ENCODE peak calls at places on chromosome 17, in six cellular contexts. O, Q, U, N, C and T are unnamed samples.

GRCh38 chr17:17922198-17922901 is 49.9 kb downstream of the TOM1L2 start:
- DNase-seq in O (no peak), Q (no peak), U (no peak), N (no peak), C (no peak), T (no peak)

GRCh38 chr17:49741009-49741691 is 22.8 kb downstream of the FAM117A start:
- DNase-seq in O (peak; percentile 76), Q (no peak), U (no peak), N (peak; percentile 61), C (no peak), T (peak; percentile 75)

GRCh38 chr17:2691069-2691871 is 20.3 kb downstream of the CLUH start:
- DNase-seq in O (no peak), Q (no peak), U (peak; percentile 19), N (no peak), C (no peak), T (no peak)

GRCh38 chr17:76725580-76726230 is 701 bp downstream of the JMJD6 start:
- DNase-seq in O (peak; percentile 67), Q (peak; percentile 67), U (peak; percentile 84), N (peak; percentile 62), C (peak; percentile 86), T (peak; percentile 72)

GRCh38 chr17:61053469-61053868 is 346.2 kb upstream of the TBX2 start:
- DNase-seq in O (no peak), Q (no peak), U (no peak), N (no peak), C (no peak), T (no peak)

GRCh38 chr17:28957992-28958355 is 6.7 kb upstream of the PHF12 start:
- DNase-seq in O (no peak), Q (no peak), U (no peak), N (no peak), C (no peak), T (no peak)

GRCh38 chr17:55706808-55707773 is 15.6 kb downstream of the TMEM100 start:
- DNase-seq in O (no peak), Q (no peak), U (no peak), N (no peak), C (no peak), T (no peak)

GRCh38 chr17:12545877-12546513 is 119.7 kb upstream of the MYOCD start:
- DNase-seq in O (peak; percentile 8), Q (peak; percentile 74), U (no peak), N (peak; percentile 82), C (no peak), T (peak; percentile 55)

GRCh38 chr17:30716461-30717289 is 107.8 kb downstream of the CRLF3 start:
- DNase-seq in O (no peak), Q (peak; percentile 19), U (no peak), N (no peak), C (peak; percentile 24), T (peak; percentile 41)

GRCh38 chr17:73533127-73533526 is 111.1 kb downstream of the SDK2 start:
- DNase-seq in O (no peak), Q (no peak), U (no peak), N (no peak), C (peak; percentile 91), T (no peak)

GRCh38 chr17:72969293-72969692 is 123.2 kb downstream of the SLC39A11 start:
- DNase-seq in O (no peak), Q (no peak), U (no peak), N (no peak), C (no peak), T (no peak)

GRCh38 chr17:77445908-77446535 is 305.3 kb downstream of the SEC14L1 start:
- DNase-seq in O (peak; percentile 70), Q (no peak), U (peak; percentile 73), N (no peak), C (peak; percentile 70), T (peak; percentile 87)

GRCh38 chr17:83195330-83196087 is 116.1 kb downstream of the METRNL start:
- DNase-seq in O (no peak), Q (peak; percentile 75), U (no peak), N (peak; percentile 78), C (peak; percentile 81), T (no peak)

GRCh38 chr17:81885869-81886548 is 5.4 kb downstream of the ALYREF start:
- DNase-seq in O (no peak), Q (peak; percentile 70), U (no peak), N (peak; percentile 53), C (no peak), T (no peak)

GRCh38 chr17:41678907-41679739 is 9.6 kb upstream of the EIF1 start:
- DNase-seq in O (peak; percentile 87), Q (peak; percentile 86), U (peak; percentile 66), N (peak; percentile 37), C (no peak), T (peak; percentile 58)

GRCh38 chr17:29495011-29495410 is 71.8 kb downstream of the ABHD15 start:
- DNase-seq in O (no peak), Q (peak; percentile 59), U (no peak), N (peak; percentile 34), C (no peak), T (no peak)

GRCh38 chr17:10262451-10262850 is 64.0 kb upstream of the GAS7 start:
- DNase-seq in O (no peak), Q (no peak), U (no peak), N (no peak), C (no peak), T (no peak)

GRCh38 chr17:55348749-55349354 is 72.8 kb downstream of the MMD start:
- DNase-seq in O (peak; percentile 53), Q (peak; percentile 55), U (peak; percentile 53), N (peak; percentile 72), C (peak; percentile 52), T (peak; percentile 63)

GRCh38 chr17:36934759-36935630 is 2.3 kb upstream of the LHX1 start:
- DNase-seq in O (no peak), Q (no peak), U (peak; percentile 52), N (peak; percentile 45), C (no peak), T (no peak)

GRCh38 chr17:82648761-82649474 is 674 bp upstream of the WDR45B start:
- DNase-seq in O (no peak), Q (no peak), U (peak; percentile 59), N (peak; percentile 74), C (peak; percentile 77), T (peak; percentile 35)

GRCh38 chr17:38922538-38923291 is 2.7 kb upstream of the LASP1NB start:
- DNase-seq in O (no peak), Q (peak; percentile 80), U (peak; percentile 24), N (peak; percentile 56), C (peak; percentile 63), T (no peak)

GRCh38 chr17:6496636-6497441 is 52.6 kb downstream of the PIMREG start:
- DNase-seq in O (peak; percentile 42), Q (no peak), U (no peak), N (no peak), C (no peak), T (no peak)

GRCh38 chr17:69492410-69493071 is 78.0 kb downstream of the MAP2K6 start:
- DNase-seq in O (no peak), Q (peak; percentile 73), U (no peak), N (peak; percentile 92), C (no peak), T (no peak)

GRCh38 chr17:8176197-8176940 is at the start of gene TMEM107:
- DNase-seq in O (peak; percentile 94), Q (peak; percentile 87), U (peak; percentile 92), N (peak; percentile 88), C (peak; percentile 94), T (peak; percentile 88)

GRCh38 chr17:565506-565905 is 149.1 kb downstream of the VPS53 start:
- DNase-seq in O (no peak), Q (no peak), U (no peak), N (no peak), C (no peak), T (no peak)

GRCh38 chr17:17304521-17304985 is 1.4 kb downstream of the NT5M start:
- DNase-seq in O (peak; percentile 85), Q (no peak), U (peak; percentile 47), N (no peak), C (no peak), T (peak; percentile 41)